ENCODE peak calls at places on chromosome 19, in six cellular contexts. J is iPS DF 6.9, C is K562, I is upper lobe of right lung, O is psoas muscle, F is right cardiac atrium. Q is an unnamed sample.

GRCh38 chr19:35897706-35898451 is 2.5 kb downstream of the NFKBID start:
- DNase-seq in J (no peak), C (no peak), I (no peak), O (no peak), F (no peak), Q (peak)

GRCh38 chr19:15928321-15928720 is 6.0 kb downstream of the CYP4F11 start:
- DNase-seq in J (no peak), C (no peak), I (no peak), O (no peak), F (no peak), Q (no peak)

GRCh38 chr19:37966211-37967072 is 59.4 kb downstream of the SIPA1L3 start:
- DNase-seq in J (no peak), C (no peak), I (peak), O (no peak), F (no peak), Q (no peak)

GRCh38 chr19:29532956-29533355 is 7.2 kb downstream of the VSTM2B start:
- DNase-seq in J (no peak), C (no peak), I (peak), O (no peak), F (no peak), Q (peak)

GRCh38 chr19:40718774-40719391 is 2.0 kb downstream of the ITPKC start:
- DNase-seq in J (no peak), C (peak), I (peak), O (peak), F (peak), Q (peak)

GRCh38 chr19:45717983-45718650 is 12.6 kb downstream of the FBXO46 start:
- DNase-seq in J (no peak), C (no peak), I (peak), O (no peak), F (no peak), Q (no peak)

GRCh38 chr19:58479736-58480480 is 3.8 kb downstream of the ZNF446 start:
- DNase-seq in J (no peak), C (no peak), I (no peak), O (no peak), F (no peak), Q (peak)

GRCh38 chr19:14479985-14480694 is 5.0 kb upstream of the PTGER1 start:
- DNase-seq in J (peak), C (peak), I (peak), O (no peak), F (peak), Q (peak)

GRCh38 chr19:28482221-28482620 is 730.7 kb downstream of the UQCRFS1 start:
- DNase-seq in J (no peak), C (no peak), I (no peak), O (no peak), F (no peak), Q (no peak)

GRCh38 chr19:30757836-30758617 is 385.8 kb downstream of the ZNF536 start:
- DNase-seq in J (no peak), C (no peak), I (no peak), O (no peak), F (no peak), Q (no peak)

GRCh38 chr19:33248954-33249613 is 23.4 kb upstream of the SLC7A10 start:
- DNase-seq in J (no peak), C (no peak), I (peak), O (peak), F (peak), Q (no peak)

GRCh38 chr19:21147540-21147939 is 5.7 kb downstream of the ZNF431 start:
- DNase-seq in J (no peak), C (no peak), I (no peak), O (no peak), F (no peak), Q (no peak)

GRCh38 chr19:34734601-34735103 is 609 bp downstream of the ZNF181 start:
- DNase-seq in J (no peak), C (peak), I (no peak), O (no peak), F (no peak), Q (no peak)

GRCh38 chr19:16442386-16443276 is 29.1 kb downstream of the EPS15L1 start:
- DNase-seq in J (no peak), C (peak), I (no peak), O (peak), F (peak), Q (no peak)

GRCh38 chr19:35731353-35731752 is 10.9 kb downstream of the IGFLR1 start:
- DNase-seq in J (no peak), C (no peak), I (no peak), O (peak), F (peak), Q (no peak)

GRCh38 chr19:41700381-41701195 is 7.8 kb upstream of the CEACAM5 start:
- DNase-seq in J (no peak), C (no peak), I (no peak), O (no peak), F (no peak), Q (no peak)

GRCh38 chr19:444677-445210 is 16.1 kb downstream of the SHC2 start:
- DNase-seq in J (no peak), C (no peak), I (no peak), O (no peak), F (no peak), Q (no peak)

GRCh38 chr19:4294389-4294788 is 7.8 kb downstream of the TMIGD2 start:
- DNase-seq in J (no peak), C (no peak), I (no peak), O (no peak), F (no peak), Q (peak)

GRCh38 chr19:28519950-28520861 is 692.7 kb downstream of the UQCRFS1 start:
- DNase-seq in J (no peak), C (no peak), I (no peak), O (peak), F (no peak), Q (no peak)

GRCh38 chr19:39351537-39352037 is 9.4 kb downstream of the SAMD4B start:
- DNase-seq in J (no peak), C (peak), I (no peak), O (no peak), F (no peak), Q (peak)

GRCh38 chr19:30567535-30568232 is 195.5 kb downstream of the ZNF536 start:
- DNase-seq in J (no peak), C (no peak), I (no peak), O (no peak), F (no peak), Q (no peak)

GRCh38 chr19:43631491-43631890 is 8.2 kb downstream of the CADM4 start:
- DNase-seq in J (no peak), C (no peak), I (no peak), O (no peak), F (no peak), Q (no peak)

GRCh38 chr19:51407631-51408131 is 9.8 kb downstream of the SIGLEC10 start:
- DNase-seq in J (no peak), C (peak), I (no peak), O (no peak), F (no peak), Q (peak)

DNA sequence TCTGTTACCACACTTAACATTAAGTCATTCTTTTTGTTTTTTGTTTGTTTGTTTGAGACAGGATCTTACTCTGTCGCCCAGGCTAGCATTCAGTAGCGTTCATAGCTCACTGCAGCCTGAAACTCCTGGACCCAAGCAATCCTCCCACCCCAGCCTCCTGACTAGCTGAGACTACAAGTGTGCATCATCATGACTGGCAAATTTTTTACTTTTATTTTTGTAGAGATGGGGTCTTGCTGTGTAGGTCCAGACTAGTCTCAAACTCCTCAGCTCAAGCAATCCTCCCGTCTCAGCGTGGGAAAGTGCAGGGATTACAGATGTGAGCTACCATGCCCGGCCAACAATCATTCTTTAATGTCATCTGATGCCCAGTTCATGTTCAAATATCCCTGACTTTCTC is 3.3 kb downstream of the ALDH16A1 start:
- DNase-seq in J (no peak), C (no peak), I (no peak), O (peak), F (no peak), Q (peak)
- H3K27ac ChIP-seq in J (no peak), C (peak), I (peak), O (peak), F (peak), Q (peak)

GRCh38 chr19:1577090-1577928 is 9.2 kb upstream of the MEX3D start:
- DNase-seq in J (no peak), C (no peak), I (no peak), O (no peak), F (no peak), Q (peak)
- H3K4me3 ChIP-seq in J (no peak), C (no peak), I (no peak), O (no peak), F (no peak), Q (no peak)

GRCh38 chr19:8577247-8577646 is at the start of gene MYO1F:
- DNase-seq in J (no peak), C (peak), I (peak), O (peak), F (peak), Q (no peak)
- H3K27ac ChIP-seq in J (no peak), C (no peak), I (peak), O (no peak), F (no peak), Q (no peak)

GRCh38 chr19:56069642-56070041 is 51.5 kb downstream of the ZNF787 start:
- DNase-seq in J (no peak), C (no peak), I (no peak), O (no peak), F (no peak), Q (no peak)

GRCh38 chr19:56071151-56071550 is 49.9 kb downstream of the ZNF787 start:
- DNase-seq in J (no peak), C (peak), I (no peak), O (no peak), F (no peak), Q (no peak)

DNA sequence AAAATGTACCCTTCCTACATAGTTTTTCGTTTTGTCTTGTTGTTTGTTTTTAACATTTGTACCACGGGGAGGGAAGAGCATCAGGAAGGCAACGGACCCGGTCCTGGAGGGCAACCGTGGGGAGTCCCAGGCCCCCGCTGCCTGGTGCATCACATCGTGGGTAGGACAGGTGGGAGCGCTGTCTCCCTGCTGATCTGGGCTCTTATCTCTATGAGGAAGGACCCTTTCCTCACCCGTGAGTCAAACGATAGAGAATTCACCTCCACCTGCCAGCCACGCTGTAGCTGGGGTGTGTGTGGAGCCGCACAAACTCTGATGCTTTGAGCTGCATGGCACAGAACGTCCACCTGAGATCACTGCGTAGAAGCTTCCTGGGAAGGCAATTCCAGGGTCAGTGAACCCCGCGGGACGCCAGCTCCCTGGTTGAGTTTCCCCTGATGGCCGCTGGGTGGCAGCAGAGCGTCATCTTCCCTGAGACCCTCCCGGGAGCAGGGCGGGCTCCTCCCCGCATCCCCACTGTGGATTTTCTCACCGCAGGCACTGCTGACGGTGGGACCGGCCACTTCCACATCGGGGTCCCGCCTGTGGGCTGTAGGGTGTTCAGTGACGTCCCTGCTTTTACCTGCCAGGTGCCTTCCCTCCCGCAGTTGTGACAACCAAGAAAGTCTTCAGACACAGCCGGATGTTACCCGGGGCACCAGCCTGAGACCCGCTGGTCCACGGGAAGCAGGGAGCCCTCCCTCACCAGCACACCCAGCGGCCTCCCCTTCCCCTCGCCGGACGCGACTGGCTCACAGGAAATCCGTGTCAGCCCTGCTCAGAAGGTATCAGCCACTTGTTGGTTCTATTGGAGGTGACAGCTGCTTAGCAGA is 54.7 kb downstream of the ZNF787 start:
- DNase-seq in J (no peak), C (peak), I (peak), O (peak), F (peak), Q (peak)
- H3K4me3 ChIP-seq in J (peak), C (no peak), I (peak), O (peak), F (no peak), Q (peak)

DNA sequence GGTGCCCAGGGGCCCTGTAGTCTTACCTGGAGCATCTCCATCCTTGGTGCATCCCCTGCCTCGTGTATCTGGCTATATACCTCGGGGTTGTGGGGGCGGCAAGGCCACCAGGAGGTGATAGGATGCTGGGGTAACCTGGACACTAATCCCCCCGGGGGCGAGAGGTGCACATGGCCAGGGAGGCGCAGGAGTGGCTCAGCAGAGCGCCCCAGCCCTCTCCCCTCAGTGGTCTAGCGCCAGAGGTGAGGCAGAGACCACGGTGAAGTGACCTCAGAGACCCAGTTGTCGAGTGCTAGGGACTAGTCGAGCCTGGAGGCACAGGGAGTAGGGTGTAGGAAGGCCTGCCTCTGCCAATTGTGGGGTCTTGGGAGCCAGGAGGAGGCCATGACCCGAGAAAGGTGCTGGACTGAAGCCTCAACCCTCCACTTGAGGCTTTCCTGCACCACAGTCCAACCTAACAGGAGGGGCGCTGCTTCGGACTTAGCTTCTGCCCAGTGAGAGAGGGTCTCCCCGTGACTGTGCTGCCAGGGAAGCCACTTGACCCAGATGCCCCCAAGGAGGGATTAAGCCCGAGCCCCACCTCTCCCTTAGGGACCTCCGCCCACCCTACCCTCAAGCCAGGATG is at the start of gene LHB:
- DNase-seq in J (no peak), C (no peak), I (no peak), O (no peak), F (no peak), Q (peak)
- H3K27ac ChIP-seq in J (no peak), C (peak), I (no peak), O (no peak), F (no peak), Q (no peak)

GRCh38 chr19:6529937-6530384 is 865 bp upstream of the TNFSF9 start:
- DNase-seq in J (no peak), C (no peak), I (no peak), O (no peak), F (no peak), Q (no peak)
- H3K4me3 ChIP-seq in J (no peak), C (peak), I (peak), O (peak), F (peak), Q (peak)

GRCh38 chr19:19817357-19817756 is 4.2 kb downstream of the ZNF506 start:
- DNase-seq in J (no peak), C (no peak), I (no peak), O (no peak), F (no peak), Q (no peak)

GRCh38 chr19:19821366-19822147 is at the start of gene ZNF506:
- DNase-seq in J (peak), C (peak), I (peak), O (peak), F (peak), Q (peak)

GRCh38 chr19:19823916-19824315 is 2.4 kb upstream of the ZNF506 start:
- DNase-seq in J (no peak), C (no peak), I (no peak), O (no peak), F (no peak), Q (no peak)

GRCh38 chr19:19820774-19821315 is 705 bp downstream of the ZNF506 start:
- DNase-seq in J (no peak), C (no peak), I (no peak), O (no peak), F (no peak), Q (no peak)

DNA sequence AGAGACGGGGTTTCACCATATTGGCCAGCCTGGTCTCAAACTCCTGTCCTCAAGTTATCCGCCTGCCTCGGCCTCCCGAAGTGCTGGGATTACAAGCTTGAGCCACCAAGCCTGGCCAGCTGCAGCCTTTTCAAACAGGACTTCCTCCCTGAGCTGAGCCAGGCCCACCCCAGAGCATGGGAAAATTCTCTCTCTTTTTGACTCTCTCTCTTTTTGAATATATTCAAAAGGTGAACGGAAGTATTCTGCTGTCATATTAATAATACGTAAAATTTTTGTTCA is 539 bp upstream of the ZNF506 start:
- DNase-seq in J (no peak), C (no peak), I (no peak), O (no peak), F (peak), Q (no peak)
- H3K27ac ChIP-seq in J (no peak), C (no peak), I (peak), O (peak), F (peak), Q (peak)

GRCh38 chr19:6736169-6736916 is 1.0 kb downstream of the GPR108 start:
- DNase-seq in J (no peak), C (peak), I (peak), O (peak), F (peak), Q (peak)

GRCh38 chr19:6733338-6734095 is 3.9 kb downstream of the GPR108 start:
- DNase-seq in J (no peak), C (peak), I (no peak), O (peak), F (peak), Q (peak)

GRCh38 chr19:6734096-6734696 is 3.2 kb downstream of the GPR108 start:
- DNase-seq in J (no peak), C (peak), I (no peak), O (peak), F (peak), Q (no peak)

GRCh38 chr19:6736917-6737283 is 480 bp downstream of the GPR108 start:
- DNase-seq in J (no peak), C (no peak), I (no peak), O (no peak), F (no peak), Q (no peak)

DNA sequence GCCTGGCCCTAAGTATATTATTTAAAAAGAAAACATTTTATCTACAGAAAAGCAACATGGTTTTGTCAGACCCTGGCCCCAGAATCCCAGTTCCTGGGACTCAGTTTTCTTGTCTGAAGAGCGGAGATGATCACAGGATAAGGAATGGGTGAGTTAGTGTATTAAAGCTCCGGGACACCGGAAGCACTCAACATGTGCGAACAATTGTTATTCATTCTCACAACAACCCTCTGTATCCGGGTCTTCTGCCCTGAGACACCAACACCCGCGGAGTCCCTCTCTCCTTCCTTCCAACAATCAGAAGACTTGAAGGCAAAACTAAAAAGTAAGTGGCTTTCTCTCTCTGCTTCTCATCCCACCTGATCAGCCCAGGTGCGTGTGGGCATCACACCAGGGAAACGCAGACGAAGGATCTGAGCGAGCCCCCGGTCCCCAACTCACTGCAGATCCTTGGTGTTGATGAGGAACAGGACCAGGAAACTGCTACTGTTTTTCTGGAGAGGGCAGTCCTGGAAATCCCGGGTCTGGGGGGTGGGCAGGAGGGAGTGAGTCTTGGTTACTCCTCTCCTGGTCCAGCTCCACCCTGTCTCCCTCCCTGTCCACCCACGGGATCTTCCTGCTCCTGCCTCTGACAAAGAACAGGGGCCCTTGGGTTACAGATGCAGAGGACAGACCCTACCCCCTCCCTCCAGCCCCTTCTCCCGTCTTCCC is 2.0 kb downstream of the GPR108 start:
- DNase-seq in J (no peak), C (no peak), I (no peak), O (peak), F (peak), Q (peak)
- H3K4me3 ChIP-seq in J (no peak), C (peak), I (no peak), O (no peak), F (no peak), Q (no peak)

Q was measured in osteoblast.